ENCODE peak calls at places on chromosome 1, in six cellular contexts. One of them, this sample, is unnamed.
A peak's percentile ranks its signal among the peaks of the same experiment; 100 is the strongest.

GRCh38 chr1:47669081-47669585 is 231.3 kb downstream of the FOXD2 start:
- DNase-seq in fibroblast of lung: no peak
- DNase-seq in A549: no peak
- DNase-seq in AG09319: no peak
- DNase-seq in brain microvascular endothelial cell: no peak
- DNase-seq in mucosa of descending colon: no peak
- DNase-seq in this sample: no peak

GRCh38 chr1:48223372-48224081 is 1.0 kb downstream of the SLC5A9 start:
- DNase-seq in fibroblast of lung: no peak
- DNase-seq in A549: no peak
- DNase-seq in AG09319: no peak
- DNase-seq in brain microvascular endothelial cell: no peak
- DNase-seq in mucosa of descending colon: no peak
- DNase-seq in this sample: no peak

GRCh38 chr1:154845879-154846278 is 24.2 kb downstream of the KCNN3 start:
- DNase-seq in fibroblast of lung: no peak
- DNase-seq in A549: no peak
- DNase-seq in AG09319: no peak
- DNase-seq in brain microvascular endothelial cell: no peak
- DNase-seq in mucosa of descending colon: no peak
- DNase-seq in this sample: no peak

GRCh38 chr1:77683142-77683835 is 831 bp upstream of the ZZZ3 start:
- DNase-seq in fibroblast of lung: peak; percentile 89
- DNase-seq in A549: peak; percentile 59
- DNase-seq in AG09319: peak; percentile 72
- DNase-seq in brain microvascular endothelial cell: peak; percentile 85
- DNase-seq in mucosa of descending colon: peak; percentile 97
- DNase-seq in this sample: peak; percentile 94

GRCh38 chr1:26459148-26459547 is 13.1 kb upstream of the HMGN2 start:
- DNase-seq in fibroblast of lung: no peak
- DNase-seq in A549: no peak
- DNase-seq in AG09319: no peak
- DNase-seq in brain microvascular endothelial cell: no peak
- DNase-seq in mucosa of descending colon: no peak
- DNase-seq in this sample: no peak

GRCh38 chr1:97337250-97338030 is 583.4 kb downstream of the DPYD start:
- DNase-seq in fibroblast of lung: no peak
- DNase-seq in A549: no peak
- DNase-seq in AG09319: no peak
- DNase-seq in brain microvascular endothelial cell: no peak
- DNase-seq in mucosa of descending colon: no peak
- DNase-seq in this sample: no peak

GRCh38 chr1:224340711-224341384 is 10.9 kb upstream of the NVL start:
- DNase-seq in fibroblast of lung: peak; percentile 3
- DNase-seq in A549: no peak
- DNase-seq in AG09319: no peak
- DNase-seq in brain microvascular endothelial cell: no peak
- DNase-seq in mucosa of descending colon: peak; percentile 65
- DNase-seq in this sample: peak; percentile 53

GRCh38 chr1:9057851-9058250 is 11.6 kb downstream of the SLC2A5 start:
- DNase-seq in fibroblast of lung: no peak
- DNase-seq in A549: no peak
- DNase-seq in AG09319: no peak
- DNase-seq in brain microvascular endothelial cell: no peak
- DNase-seq in mucosa of descending colon: no peak
- DNase-seq in this sample: no peak

GRCh38 chr1:11838349-11839272 is 9.0 kb downstream of the NPPA start:
- DNase-seq in fibroblast of lung: peak; percentile 54
- DNase-seq in A549: peak; percentile 83
- DNase-seq in AG09319: no peak
- DNase-seq in brain microvascular endothelial cell: peak; percentile 31
- DNase-seq in mucosa of descending colon: peak; percentile 79
- DNase-seq in this sample: peak; percentile 73

GRCh38 chr1:50981741-50982140 is 11.7 kb downstream of the CDKN2C start:
- DNase-seq in fibroblast of lung: no peak
- DNase-seq in A549: no peak
- DNase-seq in AG09319: no peak
- DNase-seq in brain microvascular endothelial cell: no peak
- DNase-seq in mucosa of descending colon: no peak
- DNase-seq in this sample: no peak

GRCh38 chr1:16087733-16088132 is 14.3 kb upstream of the FAM131C start:
- DNase-seq in fibroblast of lung: no peak
- DNase-seq in A549: no peak
- DNase-seq in AG09319: no peak
- DNase-seq in brain microvascular endothelial cell: no peak
- DNase-seq in mucosa of descending colon: no peak
- DNase-seq in this sample: no peak

GRCh38 chr1:67522001-67522441 is 91.8 kb upstream of the SERBP1 start:
- DNase-seq in fibroblast of lung: no peak
- DNase-seq in A549: no peak
- DNase-seq in AG09319: no peak
- DNase-seq in brain microvascular endothelial cell: no peak
- DNase-seq in mucosa of descending colon: no peak
- DNase-seq in this sample: no peak

GRCh38 chr1:37793773-37794371 is at the start of gene MANEAL:
- DNase-seq in fibroblast of lung: peak; percentile 39
- DNase-seq in A549: peak; percentile 39
- DNase-seq in AG09319: no peak
- DNase-seq in brain microvascular endothelial cell: peak; percentile 29
- DNase-seq in mucosa of descending colon: peak; percentile 62
- DNase-seq in this sample: peak; percentile 48

GRCh38 chr1:179447489-179447888 is 81.7 kb downstream of the AXDND1 start:
- DNase-seq in fibroblast of lung: no peak
- DNase-seq in A549: no peak
- DNase-seq in AG09319: no peak
- DNase-seq in brain microvascular endothelial cell: no peak
- DNase-seq in mucosa of descending colon: no peak
- DNase-seq in this sample: peak; percentile 13

GRCh38 chr1:205598841-205599666 is 32.8 kb downstream of the ELK4 start:
- DNase-seq in fibroblast of lung: peak; percentile 98
- DNase-seq in A549: no peak
- DNase-seq in AG09319: peak; percentile 79
- DNase-seq in brain microvascular endothelial cell: peak; percentile 85
- DNase-seq in mucosa of descending colon: no peak
- DNase-seq in this sample: no peak

GRCh38 chr1:101310484-101310883 is 73.7 kb downstream of the S1PR1 start:
- DNase-seq in fibroblast of lung: no peak
- DNase-seq in A549: no peak
- DNase-seq in AG09319: no peak
- DNase-seq in brain microvascular endothelial cell: no peak
- DNase-seq in mucosa of descending colon: no peak
- DNase-seq in this sample: no peak

GRCh38 chr1:227901239-227901905 is 46.4 kb downstream of the WNT9A start:
- DNase-seq in fibroblast of lung: no peak
- DNase-seq in A549: no peak
- DNase-seq in AG09319: no peak
- DNase-seq in brain microvascular endothelial cell: no peak
- DNase-seq in mucosa of descending colon: peak; percentile 36
- DNase-seq in this sample: no peak

GRCh38 chr1:100279954-100280682 is 14.1 kb downstream of the RTCA start:
- DNase-seq in fibroblast of lung: no peak
- DNase-seq in A549: no peak
- DNase-seq in AG09319: no peak
- DNase-seq in brain microvascular endothelial cell: no peak
- DNase-seq in mucosa of descending colon: no peak
- DNase-seq in this sample: no peak

GRCh38 chr1:100279358-100279923 is 13.4 kb downstream of the RTCA start:
- DNase-seq in fibroblast of lung: no peak
- DNase-seq in A549: no peak
- DNase-seq in AG09319: no peak
- DNase-seq in brain microvascular endothelial cell: no peak
- DNase-seq in mucosa of descending colon: no peak
- DNase-seq in this sample: no peak

DNA sequence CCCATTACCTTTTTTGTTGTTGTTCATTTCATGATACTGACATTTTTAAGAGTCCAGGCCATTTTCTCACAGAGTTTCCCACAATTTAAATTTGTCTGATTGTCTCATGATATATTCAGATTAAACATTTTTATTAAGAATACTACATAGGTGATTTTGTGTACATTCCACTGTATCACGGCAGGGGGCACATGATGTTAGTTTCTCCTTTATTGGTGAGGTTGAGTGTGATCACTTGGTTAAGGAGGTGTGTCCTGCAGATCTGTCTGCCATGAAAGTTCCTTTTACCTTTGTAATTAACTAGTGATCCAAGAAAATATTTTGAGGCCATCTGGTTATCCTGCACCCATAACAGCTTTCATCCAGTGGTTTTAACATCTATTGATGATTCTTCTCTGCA is 11.8 kb downstream of the RTCA start:
- DNase-seq in fibroblast of lung: no peak
- DNase-seq in A549: no peak
- DNase-seq in AG09319: no peak
- DNase-seq in brain microvascular endothelial cell: no peak
- DNase-seq in mucosa of descending colon: no peak
- DNase-seq in this sample: peak; percentile 39
- TF ChIP-seq CTCF in fibroblast of lung: no peak
- TF ChIP-seq CTCF in A549: no peak
- TF ChIP-seq CTCF in AG09319: no peak
- TF ChIP-seq CTCF in brain microvascular endothelial cell: no peak
- TF ChIP-seq CTCF in mucosa of descending colon: no peak
- TF ChIP-seq CTCF in this sample: no peak

GRCh38 chr1:201622353-201622752 is 83.4 kb downstream of the NAV1 start:
- DNase-seq in fibroblast of lung: no peak
- DNase-seq in A549: no peak
- DNase-seq in AG09319: no peak
- DNase-seq in brain microvascular endothelial cell: no peak
- DNase-seq in mucosa of descending colon: no peak
- DNase-seq in this sample: no peak

GRCh38 chr1:201626629-201627275 is 87.8 kb downstream of the NAV1 start:
- DNase-seq in fibroblast of lung: no peak
- DNase-seq in A549: no peak
- DNase-seq in AG09319: no peak
- DNase-seq in brain microvascular endothelial cell: no peak
- DNase-seq in mucosa of descending colon: no peak
- DNase-seq in this sample: no peak

GRCh38 chr1:201622824-201623223 is 83.9 kb downstream of the NAV1 start:
- DNase-seq in fibroblast of lung: no peak
- DNase-seq in A549: no peak
- DNase-seq in AG09319: no peak
- DNase-seq in brain microvascular endothelial cell: no peak
- DNase-seq in mucosa of descending colon: no peak
- DNase-seq in this sample: no peak

GRCh38 chr1:201625711-201626300 is 86.9 kb downstream of the NAV1 start:
- DNase-seq in fibroblast of lung: no peak
- DNase-seq in A549: no peak
- DNase-seq in AG09319: no peak
- DNase-seq in brain microvascular endothelial cell: no peak
- DNase-seq in mucosa of descending colon: no peak
- DNase-seq in this sample: no peak

GRCh38 chr1:201624741-201625646 is 86.1 kb downstream of the NAV1 start:
- DNase-seq in fibroblast of lung: peak; percentile 98
- DNase-seq in A549: no peak
- DNase-seq in AG09319: peak; percentile 91
- DNase-seq in brain microvascular endothelial cell: peak; percentile 92
- DNase-seq in mucosa of descending colon: no peak
- DNase-seq in this sample: no peak
- TF ChIP-seq CTCF in fibroblast of lung: peak; percentile 14
- TF ChIP-seq CTCF in A549: no peak
- TF ChIP-seq CTCF in AG09319: peak; percentile 43
- TF ChIP-seq CTCF in brain microvascular endothelial cell: peak; percentile 58
- TF ChIP-seq CTCF in mucosa of descending colon: no peak
- TF ChIP-seq CTCF in this sample: no peak

GRCh38 chr1:39160703-39161102 is 43.8 kb upstream of the MACF1 start:
- DNase-seq in fibroblast of lung: no peak
- DNase-seq in A549: no peak
- DNase-seq in AG09319: no peak
- DNase-seq in brain microvascular endothelial cell: no peak
- DNase-seq in mucosa of descending colon: no peak
- DNase-seq in this sample: no peak
- TF ChIP-seq CTCF in fibroblast of lung: no peak
- TF ChIP-seq CTCF in A549: no peak
- TF ChIP-seq CTCF in AG09319: peak; percentile 15
- TF ChIP-seq CTCF in brain microvascular endothelial cell: no peak
- TF ChIP-seq CTCF in mucosa of descending colon: no peak
- TF ChIP-seq CTCF in this sample: no peak

GRCh38 chr1:204382714-204383083 is 23.0 kb upstream of the PLEKHA6 start:
- DNase-seq in fibroblast of lung: no peak
- DNase-seq in A549: no peak
- DNase-seq in AG09319: no peak
- DNase-seq in brain microvascular endothelial cell: no peak
- DNase-seq in mucosa of descending colon: no peak
- DNase-seq in this sample: no peak

GRCh38 chr1:204376919-204377799 is 17.4 kb upstream of the PLEKHA6 start:
- DNase-seq in fibroblast of lung: no peak
- DNase-seq in A549: peak; percentile 81
- DNase-seq in AG09319: no peak
- DNase-seq in brain microvascular endothelial cell: no peak
- DNase-seq in mucosa of descending colon: peak; percentile 81
- DNase-seq in this sample: no peak

GRCh38 chr1:204383163-204383904 is 23.6 kb upstream of the PLEKHA6 start:
- DNase-seq in fibroblast of lung: no peak
- DNase-seq in A549: no peak
- DNase-seq in AG09319: no peak
- DNase-seq in brain microvascular endothelial cell: no peak
- DNase-seq in mucosa of descending colon: no peak
- DNase-seq in this sample: no peak

GRCh38 chr1:204380293-204380831 is 20.6 kb upstream of the PLEKHA6 start:
- DNase-seq in fibroblast of lung: no peak
- DNase-seq in A549: no peak
- DNase-seq in AG09319: no peak
- DNase-seq in brain microvascular endothelial cell: no peak
- DNase-seq in mucosa of descending colon: no peak
- DNase-seq in this sample: no peak

DNA sequence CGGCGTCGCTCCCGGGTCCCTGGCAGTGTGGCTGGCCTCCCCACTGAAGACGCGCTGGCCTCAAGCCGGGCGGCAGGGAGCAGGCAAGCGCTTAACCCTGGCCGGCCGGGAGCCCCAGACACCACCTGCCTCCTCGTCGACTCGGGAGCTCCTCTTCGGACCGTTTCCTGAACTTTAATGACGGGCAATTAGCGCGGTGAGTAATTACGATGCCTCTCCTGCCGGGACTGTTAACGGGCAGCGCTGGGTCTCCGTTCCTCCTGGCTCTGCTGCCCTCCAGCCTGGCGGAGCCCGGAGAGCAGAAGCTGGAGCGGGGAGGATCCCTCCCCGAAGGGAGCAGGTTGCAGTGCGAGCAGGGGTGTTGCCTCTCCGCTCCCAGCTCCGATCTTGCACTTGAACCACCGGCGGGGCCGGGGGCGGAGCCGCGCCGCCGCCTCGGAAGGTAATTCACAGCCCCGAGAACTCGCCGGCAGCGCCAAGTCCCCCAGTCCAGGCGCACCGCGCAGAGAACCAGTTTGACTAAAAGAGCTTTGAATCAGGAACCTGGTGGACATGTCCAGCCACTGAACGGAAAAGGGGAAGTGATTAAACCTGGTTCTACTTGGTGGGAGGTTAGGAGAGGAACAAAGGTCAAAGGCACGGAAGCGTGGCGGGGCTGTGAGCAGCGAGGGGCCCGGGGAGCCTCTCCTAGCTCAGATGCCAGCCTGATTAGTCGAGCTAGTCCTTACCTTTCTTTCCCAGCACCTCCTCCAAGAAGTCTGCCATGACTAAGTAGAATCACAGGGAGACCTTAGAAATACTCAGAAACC is 18.3 kb upstream of the PLEKHA6 start:
- DNase-seq in fibroblast of lung: no peak
- DNase-seq in A549: peak; percentile 64
- DNase-seq in AG09319: no peak
- DNase-seq in brain microvascular endothelial cell: no peak
- DNase-seq in mucosa of descending colon: peak; percentile 83
- DNase-seq in this sample: peak; percentile 67
- TF ChIP-seq CTCF in fibroblast of lung: no peak
- TF ChIP-seq CTCF in A549: no peak
- TF ChIP-seq CTCF in AG09319: no peak
- TF ChIP-seq CTCF in brain microvascular endothelial cell: no peak
- TF ChIP-seq CTCF in mucosa of descending colon: no peak
- TF ChIP-seq CTCF in this sample: no peak

GRCh38 chr1:20719871-20720620 is 2.2 kb upstream of the KIF17 start:
- DNase-seq in fibroblast of lung: no peak
- DNase-seq in A549: no peak
- DNase-seq in AG09319: no peak
- DNase-seq in brain microvascular endothelial cell: no peak
- DNase-seq in mucosa of descending colon: no peak
- DNase-seq in this sample: no peak
- TF ChIP-seq CTCF in fibroblast of lung: no peak
- TF ChIP-seq CTCF in A549: no peak
- TF ChIP-seq CTCF in AG09319: no peak
- TF ChIP-seq CTCF in brain microvascular endothelial cell: no peak
- TF ChIP-seq CTCF in mucosa of descending colon: no peak
- TF ChIP-seq CTCF in this sample: no peak

This sample was measured in activated CD8-positive, alpha-beta T cell treated with anti-CD3 and anti-CD28 coated beads for 36 hours.